ENCODE peak calls at places on chromosome 9, in ten cellular contexts. U is HFFc6, G is BE2C, Y is heart left ventricle, Q is fibroblast of mammary gland, C is left ventricle myocardium inferior, V is psoas muscle, A is HepG2, S is tibial artery, M is cardiac fibroblast. R is an unnamed sample.

GRCh38 chr9:20048437-20048836 is 259.6 kb upstream of the SLC24A2 start:
- DNase-seq in U (no peak), G (no peak), Y (no peak), Q (no peak), C (no peak), V (no peak), A (no peak), S (no peak), M (no peak), R (no peak)

GRCh38 chr9:90988318-90988717 is 186.7 kb downstream of the SYK start:
- DNase-seq in U (no peak), G (no peak), Y (no peak), Q (peak), C (no peak), V (no peak), A (no peak), S (no peak), M (no peak), R (no peak)

GRCh38 chr9:107755267-107755666 is 265.7 kb upstream of the KLF4 start:
- DNase-seq in U (peak), G (no peak), Y (no peak), Q (peak), C (no peak), V (no peak), A (no peak), S (no peak), M (peak), R (no peak)

GRCh38 chr9:121976751-121977150 is 116.4 kb downstream of the TTLL11 start:
- DNase-seq in U (peak), G (no peak), Y (no peak), Q (peak), C (no peak), V (no peak), A (no peak), S (no peak), M (peak), R (no peak)

GRCh38 chr9:24832307-24832706 is 286.6 kb upstream of the IZUMO3 start:
- DNase-seq in U (no peak), G (peak), Y (no peak), Q (peak), C (no peak), V (no peak), A (peak), S (no peak), M (no peak), R (peak)

GRCh38 chr9:88577736-88578485 is 42.9 kb downstream of the NXNL2 start:
- DNase-seq in U (no peak), G (no peak), Y (no peak), Q (no peak), C (no peak), V (no peak), A (no peak), S (no peak), M (no peak), R (no peak)

GRCh38 chr9:130810609-130811136 is 24.4 kb upstream of the ABL1 start:
- DNase-seq in U (no peak), G (no peak), Y (no peak), Q (no peak), C (no peak), V (no peak), A (no peak), S (no peak), M (no peak), R (no peak)

GRCh38 chr9:110183208-110184145 is 24.5 kb downstream of the C9orf152 start:
- DNase-seq in U (peak), G (peak), Y (peak), Q (peak), C (no peak), V (no peak), A (peak), S (peak), M (peak), R (peak)

DNA sequence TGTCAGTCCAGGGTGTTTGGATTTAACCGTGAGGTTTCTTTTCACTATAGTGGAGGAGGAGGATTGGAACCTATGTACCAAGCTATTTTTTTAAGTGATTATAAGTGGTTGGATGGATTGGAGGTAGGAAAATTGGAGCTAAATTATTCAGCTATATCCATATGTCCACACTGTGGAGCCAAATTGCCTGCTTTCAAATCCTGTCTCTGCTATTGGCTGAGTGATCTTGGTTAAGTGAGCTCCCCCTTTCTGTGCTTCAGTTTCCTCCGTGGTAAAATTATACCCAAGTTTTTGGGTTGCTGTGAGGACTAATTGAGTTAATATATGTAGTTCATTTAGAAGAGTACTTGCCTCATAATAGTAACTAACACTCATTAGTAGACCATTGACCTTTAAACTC is 2.5 kb downstream of the CENPP start:
- DNase-seq in U (peak), G (peak), Y (no peak), Q (peak), C (no peak), V (no peak), A (peak), S (no peak), M (peak), R (no peak)
- TF ChIP-seq CTCF in U (peak), G (peak), Y (no peak), Q (peak), C (no peak), V (no peak), A (peak), S (no peak), M (peak), R (peak)

GRCh38 chr9:4224181-4224580 is 75.7 kb downstream of the GLIS3 start:
- DNase-seq in U (no peak), G (no peak), Y (no peak), Q (no peak), C (no peak), V (no peak), A (no peak), S (no peak), M (no peak), R (no peak)

GRCh38 chr9:4228142-4228541 is 71.7 kb downstream of the GLIS3 start:
- DNase-seq in U (no peak), G (no peak), Y (no peak), Q (no peak), C (no peak), V (no peak), A (no peak), S (no peak), M (no peak), R (no peak)

GRCh38 chr9:4226331-4227250 is 73.3 kb downstream of the GLIS3 start:
- DNase-seq in U (no peak), G (no peak), Y (no peak), Q (no peak), C (no peak), V (no peak), A (no peak), S (no peak), M (peak), R (no peak)

GRCh38 chr9:4223434-4223833 is 76.4 kb downstream of the GLIS3 start:
- DNase-seq in U (no peak), G (no peak), Y (no peak), Q (no peak), C (no peak), V (no peak), A (no peak), S (no peak), M (no peak), R (no peak)

GRCh38 chr9:4225291-4226119 is 74.4 kb downstream of the GLIS3 start:
- DNase-seq in U (peak), G (no peak), Y (no peak), Q (peak), C (no peak), V (no peak), A (no peak), S (no peak), M (peak), R (no peak)
- TF ChIP-seq CTCF in U (peak), G (no peak), Y (no peak), Q (peak), C (no peak), V (no peak), A (no peak), S (no peak), M (no peak), R (peak)

GRCh38 chr9:114271556-114272510 is 51.1 kb upstream of the ORM1 start:
- DNase-seq in U (no peak), G (peak), Y (peak), Q (peak), C (peak), V (peak), A (peak), S (peak), M (peak), R (peak)
- TF ChIP-seq CTCF in U (peak), G (peak), Y (peak), Q (peak), C (peak), V (peak), A (peak), S (peak), M (peak), R (peak)

GRCh38 chr9:37378613-37379004 is 43.9 kb upstream of the GRHPR start:
- DNase-seq in U (no peak), G (no peak), Y (no peak), Q (no peak), C (no peak), V (no peak), A (no peak), S (no peak), M (no peak), R (no peak)
- TF ChIP-seq CTCF in U (no peak), G (no peak), Y (no peak), Q (no peak), C (no peak), V (no peak), A (no peak), S (no peak), M (no peak), R (no peak)

GRCh38 chr9:128203024-128203841 is at the start of gene DNM1:
- DNase-seq in U (peak), G (peak), Y (peak), Q (peak), C (peak), V (peak), A (no peak), S (no peak), M (peak), R (peak)

GRCh38 chr9:128202648-128203023 is 543 bp upstream of the DNM1 start:
- DNase-seq in U (no peak), G (no peak), Y (no peak), Q (no peak), C (no peak), V (no peak), A (no peak), S (no peak), M (no peak), R (no peak)

GRCh38 chr9:128205296-128205944 is 2.2 kb downstream of the DNM1 start:
- DNase-seq in U (no peak), G (no peak), Y (no peak), Q (no peak), C (no peak), V (no peak), A (no peak), S (no peak), M (no peak), R (no peak)

GRCh38 chr9:128204858-128205257 is 1.7 kb downstream of the DNM1 start:
- DNase-seq in U (no peak), G (no peak), Y (no peak), Q (no peak), C (no peak), V (no peak), A (no peak), S (no peak), M (no peak), R (no peak)

DNA sequence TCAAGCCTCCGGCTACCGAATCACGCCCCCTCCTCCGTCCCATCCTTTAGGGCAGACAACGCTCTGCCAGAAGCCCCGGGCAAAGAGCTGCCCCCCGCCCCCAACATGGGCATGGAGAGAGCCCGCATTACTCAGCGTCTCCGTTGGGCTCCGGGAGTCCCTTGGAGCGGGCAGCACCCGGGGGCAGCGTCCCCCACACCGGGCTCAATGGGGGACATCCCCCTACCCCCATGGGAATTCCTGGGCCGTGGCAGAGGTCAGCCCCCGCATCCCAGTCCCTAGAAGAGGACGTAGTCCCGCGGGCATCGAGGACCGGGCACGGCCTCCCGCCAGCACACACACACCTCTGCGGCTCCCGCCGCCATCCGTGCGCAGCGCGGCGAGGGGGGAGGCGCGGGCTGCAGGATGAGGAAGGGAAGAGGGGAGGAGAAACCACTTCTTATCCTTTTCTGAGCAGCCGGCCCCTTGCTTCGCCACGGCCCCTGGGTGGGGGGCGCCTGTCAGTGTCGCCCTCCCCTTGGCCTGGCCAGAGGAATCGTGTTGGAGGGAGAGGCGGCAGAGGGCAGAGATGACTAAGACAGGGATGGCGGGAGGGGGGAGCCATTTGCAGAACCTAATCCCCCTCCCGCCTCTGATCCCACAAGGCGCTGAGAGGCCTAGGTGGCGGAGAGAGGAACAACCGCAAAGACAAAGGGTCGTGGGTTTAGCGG is 818 bp downstream of the DNM1 start:
- DNase-seq in U (peak), G (peak), Y (no peak), Q (no peak), C (peak), V (no peak), A (no peak), S (peak), M (peak), R (peak)
- TF ChIP-seq CTCF in U (no peak), G (no peak), Y (no peak), Q (no peak), C (no peak), V (no peak), A (no peak), S (no peak), M (no peak), R (peak)

DNA sequence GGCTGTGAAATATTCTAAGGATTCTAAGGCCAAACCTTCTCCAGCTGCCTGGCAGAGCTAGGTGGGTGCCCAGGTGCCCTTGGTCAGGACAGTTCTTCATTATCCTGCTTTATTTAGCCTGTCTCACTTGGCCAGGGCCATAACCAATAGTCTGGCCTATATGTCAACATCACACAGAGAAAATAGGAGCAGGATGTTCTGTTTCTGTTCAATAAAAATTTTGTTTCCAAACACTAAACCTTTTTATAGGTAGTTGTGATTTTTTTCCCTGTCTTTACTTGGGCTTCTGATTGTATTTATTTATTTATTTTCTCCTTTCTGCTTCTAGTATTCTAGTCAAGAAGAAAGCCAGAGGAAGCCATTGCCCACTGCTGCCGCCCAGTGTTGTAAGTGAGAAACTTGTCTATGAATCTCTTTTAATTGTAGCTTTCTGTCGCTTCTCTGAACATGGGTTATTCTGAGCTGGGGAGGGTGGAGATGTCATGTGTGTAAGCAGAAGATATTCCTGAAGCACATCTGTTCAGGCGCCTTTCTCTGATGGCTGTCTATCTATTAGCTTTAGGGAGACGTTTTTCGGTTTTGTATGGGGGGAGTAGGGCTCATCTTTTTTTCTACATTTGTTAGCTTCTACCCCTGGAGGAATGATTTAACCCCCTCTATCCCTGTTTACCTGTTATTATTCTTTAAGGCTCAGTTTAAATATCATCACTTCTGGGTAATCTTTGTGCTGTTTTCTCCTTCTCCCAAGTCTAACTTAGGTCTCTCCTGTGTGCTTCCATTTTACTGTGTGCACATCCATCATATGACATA is 97.1 kb downstream of the UNC13B start:
- DNase-seq in U (peak), G (peak), Y (peak), Q (peak), C (peak), V (peak), A (peak), S (peak), M (peak), R (peak)
- TF ChIP-seq CTCF in U (peak), G (peak), Y (peak), Q (peak), C (peak), V (peak), A (peak), S (peak), M (peak), R (peak)

DNA sequence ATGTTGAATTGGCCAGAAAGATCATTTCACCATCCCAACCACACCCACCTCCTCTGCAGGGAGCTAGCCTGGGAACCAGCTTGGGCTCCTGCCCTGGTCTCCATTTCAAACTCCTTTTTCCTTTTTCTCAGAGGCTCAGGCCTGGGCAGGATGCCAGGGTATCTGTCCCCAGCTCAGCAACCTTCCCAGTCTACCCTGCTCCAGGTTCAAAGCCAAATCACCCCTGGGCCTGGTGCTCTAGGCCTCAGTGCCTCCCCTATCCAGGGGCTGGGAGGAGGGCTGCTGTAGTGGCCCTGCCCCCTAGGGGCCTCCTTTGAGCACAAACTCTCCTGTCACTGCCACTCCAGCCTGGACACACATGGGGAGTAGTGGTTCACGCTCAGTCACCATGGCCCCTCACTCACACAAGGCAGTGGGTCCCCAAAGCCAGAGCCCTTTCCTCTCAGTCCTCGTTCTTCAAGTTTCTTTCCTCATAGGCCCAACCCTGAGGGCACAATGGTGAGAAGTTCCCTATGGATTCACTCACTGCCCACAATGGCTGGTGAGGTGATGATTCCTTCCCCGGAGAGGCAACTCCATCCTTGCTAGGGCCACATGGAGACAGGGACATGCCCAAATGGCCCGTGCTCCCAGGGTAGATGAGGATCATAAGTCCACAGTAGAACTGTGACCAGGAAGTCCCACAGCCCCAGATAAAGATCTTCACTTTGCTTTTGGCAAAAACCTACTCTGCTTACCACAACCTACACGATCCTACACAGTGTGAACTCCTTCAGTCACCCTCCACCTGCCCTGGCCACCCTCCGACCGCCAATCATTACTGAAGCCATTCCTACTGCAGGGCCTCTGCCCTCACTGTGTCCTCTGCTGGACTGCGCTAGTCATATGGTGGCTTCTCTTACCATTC is 1.6 kb upstream of the ST6GALNAC4 start:
- DNase-seq in U (no peak), G (peak), Y (no peak), Q (peak), C (no peak), V (no peak), A (no peak), S (no peak), M (peak), R (peak)
- TF ChIP-seq CTCF in U (peak), G (peak), Y (no peak), Q (peak), C (peak), V (no peak), A (peak), S (no peak), M (no peak), R (peak)

R was measured in endodermal cell.